ENCODE peak calls at places on chromosome 16, in eight cellular contexts. O, C, P, F, Y, Q, H and U are unnamed samples.

GRCh38 chr16:66569827-66570405 is 3.7 kb downstream of the CMTM1 start:
- DNase-seq in O (no peak), C (no peak), P (no peak), F (no peak), Y (no peak), Q (no peak), H (no peak), U (no peak)

GRCh38 chr16:47037396-47037745 is 63.9 kb upstream of the DNAJA2 start:
- DNase-seq in O (no peak), C (no peak), P (peak; percentile 59), F (peak; percentile 10), Y (no peak), Q (peak; percentile 24), H (peak; percentile 74), U (no peak)

GRCh38 chr16:11743308-11744074 is 834 bp upstream of the TXNDC11 start:
- DNase-seq in O (no peak), C (peak; percentile 26), P (peak; percentile 72), F (peak; percentile 29), Y (no peak), Q (peak; percentile 18), H (no peak), U (peak; percentile 98)

GRCh38 chr16:2429771-2430663 is 770 bp downstream of the CCNF start:
- DNase-seq in O (peak; percentile 31), C (no peak), P (no peak), F (peak; percentile 25), Y (no peak), Q (no peak), H (peak; percentile 1), U (peak; percentile 54)

GRCh38 chr16:56637814-56638750 is at the start of gene MT1A:
- DNase-seq in O (no peak), C (no peak), P (peak; percentile 89), F (peak; percentile 24), Y (peak; percentile 18), Q (no peak), H (no peak), U (peak; percentile 29)

GRCh38 chr16:89122322-89122831 is 28.7 kb downstream of the ACSF3 start:
- DNase-seq in O (peak; percentile 86), C (no peak), P (peak; percentile 43), F (no peak), Y (no peak), Q (no peak), H (no peak), U (no peak)

GRCh38 chr16:23595246-23595950 is 718 bp downstream of the NDUFAB1 start:
- DNase-seq in O (no peak), C (no peak), P (no peak), F (no peak), Y (no peak), Q (no peak), H (no peak), U (peak; percentile 61)

GRCh38 chr16:69443809-69444611 is 19.6 kb downstream of the CYB5B start:
- DNase-seq in O (no peak), C (peak; percentile 32), P (no peak), F (no peak), Y (no peak), Q (no peak), H (peak; percentile 12), U (no peak)

GRCh38 chr16:86971251-86971650 is 345.9 kb downstream of the C16orf95 start:
- DNase-seq in O (no peak), C (no peak), P (no peak), F (no peak), Y (peak; percentile 76), Q (no peak), H (no peak), U (no peak)

GRCh38 chr16:86195863-86196630 is 297.1 kb downstream of the IRF8 start:
- DNase-seq in O (no peak), C (no peak), P (no peak), F (no peak), Y (no peak), Q (no peak), H (no peak), U (peak; percentile 21)

GRCh38 chr16:15643453-15644305 is 725 bp upstream of the MARF1 start:
- DNase-seq in O (peak; percentile 47), C (no peak), P (no peak), F (peak; percentile 79), Y (peak; percentile 57), Q (peak; percentile 57), H (peak; percentile 41), U (peak; percentile 84)

GRCh38 chr16:81907681-81908080 is 103.6 kb downstream of the SDR42E1 start:
- DNase-seq in O (no peak), C (no peak), P (no peak), F (no peak), Y (no peak), Q (no peak), H (no peak), U (no peak)

GRCh38 chr16:79848739-79849518 is 248.4 kb upstream of the MAF start:
- DNase-seq in O (peak; percentile 10), C (no peak), P (no peak), F (peak; percentile 24), Y (no peak), Q (no peak), H (no peak), U (no peak)

GRCh38 chr16:87924041-87924851 is 12.1 kb downstream of the CA5A start:
- DNase-seq in O (peak; percentile 87), C (no peak), P (no peak), F (no peak), Y (no peak), Q (no peak), H (no peak), U (no peak)

GRCh38 chr16:89113661-89114060 is 20.0 kb downstream of the ACSF3 start:
- DNase-seq in O (no peak), C (no peak), P (peak; percentile 36), F (no peak), Y (no peak), Q (no peak), H (no peak), U (no peak)

GRCh38 chr16:68257251-68257905 is 6.9 kb upstream of the SLC7A6 start:
- DNase-seq in O (peak; percentile 28), C (no peak), P (no peak), F (peak; percentile 50), Y (no peak), Q (no peak), H (peak; percentile 94), U (no peak)

GRCh38 chr16:89522287-89522686 is 14.1 kb downstream of the SPG7 start:
- DNase-seq in O (no peak), C (no peak), P (no peak), F (no peak), Y (no peak), Q (no peak), H (no peak), U (no peak)

GRCh38 chr16:78768723-78769122 is 669.3 kb downstream of the WWOX start:
- DNase-seq in O (no peak), C (no peak), P (no peak), F (no peak), Y (no peak), Q (no peak), H (no peak), U (no peak)

GRCh38 chr16:7653746-7654145 is 321.1 kb downstream of the RBFOX1 start:
- DNase-seq in O (no peak), C (no peak), P (no peak), F (no peak), Y (no peak), Q (no peak), H (no peak), U (no peak)

GRCh38 chr16:30417447-30418349 is 10.3 kb downstream of the ZNF771 start:
- DNase-seq in O (peak; percentile 92), C (peak; percentile 76), P (peak; percentile 91), F (peak; percentile 92), Y (peak; percentile 81), Q (peak; percentile 56), H (peak; percentile 40), U (no peak)

GRCh38 chr16:25834101-25834500 is 142.3 kb downstream of the HS3ST4 start:
- DNase-seq in O (no peak), C (no peak), P (no peak), F (no peak), Y (no peak), Q (no peak), H (no peak), U (no peak)

GRCh38 chr16:51490866-51491265 is 339.8 kb upstream of the SALL1 start:
- DNase-seq in O (no peak), C (no peak), P (no peak), F (no peak), Y (no peak), Q (no peak), H (no peak), U (no peak)

GRCh38 chr16:63684702-63685101 is 1437.2 kb downstream of the CDH11 start:
- DNase-seq in O (no peak), C (no peak), P (no peak), F (no peak), Y (no peak), Q (no peak), H (no peak), U (no peak)

GRCh38 chr16:68116256-68116853 is 31.2 kb downstream of the NFATC3 start:
- DNase-seq in O (no peak), C (no peak), P (no peak), F (no peak), Y (no peak), Q (peak; percentile 28), H (peak; percentile 40), U (no peak)

GRCh38 chr16:89257281-89257731 is 39.8 kb downstream of the ZNF778 start:
- DNase-seq in O (no peak), C (no peak), P (peak; percentile 53), F (no peak), Y (no peak), Q (no peak), H (no peak), U (no peak)

GRCh38 chr16:710500-711075 is 4.3 kb upstream of the METRN start:
- DNase-seq in O (no peak), C (no peak), P (no peak), F (no peak), Y (no peak), Q (no peak), H (no peak), U (no peak)

GRCh38 chr16:84042308-84042878 is at the start of gene SLC38A8:
- DNase-seq in O (no peak), C (no peak), P (peak; percentile 39), F (no peak), Y (no peak), Q (no peak), H (no peak), U (no peak)